ENCODE peak calls at places on chromosomes 6 and 20, in six cellular contexts. W is BE2C; N is suprapubic skin; F is CD4-positive, alpha-beta T cell; Y is astrocyte of the cerebellum; J is brain microvascular endothelial cell. I is an unnamed sample.

GRCh38 chr6:166691741-166692140 is 64.7 kb upstream of the RPS6KA2 start:
- DNase-seq in N (no peak), W (no peak), F (no peak), J (no peak), Y (no peak), I (no peak)

GRCh38 chr6:5994234-5994998 is 12.3 kb downstream of the NRN1 start:
- DNase-seq in F (no peak), J (no peak), W (no peak), Y (no peak), N (no peak), I (no peak)

GRCh38 chr20:58852559-58853271 is at the start of gene GNAS:
- DNase-seq in J (peak; percentile 39), N (no peak), Y (peak; percentile 19), W (peak; percentile 76), F (peak; percentile 49), I (no peak)

GRCh38 chr6:74757788-74758187 is 448.1 kb downstream of the COL12A1 start:
- DNase-seq in F (no peak), N (no peak), W (no peak), Y (no peak), J (no peak), I (no peak)

GRCh38 chr6:19848465-19848864 is 11.3 kb downstream of the ID4 start:
- DNase-seq in W (no peak), Y (no peak), J (no peak), N (no peak), F (no peak), I (no peak)

GRCh38 chr6:147826698-147827097 is 318.2 kb downstream of the SAMD5 start:
- DNase-seq in J (no peak), W (no peak), F (no peak), N (no peak), Y (no peak), I (no peak)

GRCh38 chr6:34021839-34022190 is 124.1 kb downstream of the GRM4 start:
- DNase-seq in Y (no peak), F (no peak), J (no peak), W (no peak), N (no peak), I (no peak)

GRCh38 chr20:17967595-17968365 is 814 bp downstream of the SNX5 start:
- DNase-seq in W (no peak), N (peak; percentile 77), Y (no peak), J (no peak), F (no peak), I (no peak)

GRCh38 chr6:106750146-106750900 is 120.9 kb downstream of the QRSL1 start:
- DNase-seq in Y (no peak), W (no peak), F (no peak), J (no peak), N (no peak), I (no peak)

GRCh38 chr6:156595481-156595880 is 181.7 kb upstream of the ARID1B start:
- DNase-seq in F (no peak), N (no peak), J (peak; percentile 2), Y (peak; percentile 24), W (no peak), I (no peak)

GRCh38 chr6:84762941-84763396 is 1.4 kb downstream of the TBX18 start:
- DNase-seq in N (no peak), Y (no peak), J (no peak), W (peak; percentile 22), F (no peak), I (no peak)

GRCh38 chr20:48189177-48189576 is 403.9 kb upstream of the SULF2 start:
- DNase-seq in J (peak; percentile 4), F (no peak), W (no peak), N (no peak), Y (no peak), I (peak; percentile 20)

GRCh38 chr6:148021715-148022114 is 320.9 kb upstream of the SASH1 start:
- DNase-seq in Y (no peak), J (no peak), F (no peak), N (no peak), W (no peak), I (no peak)

GRCh38 chr20:50843331-50844276 is 48.7 kb downstream of the BCAS4 start:
- DNase-seq in Y (no peak), N (no peak), W (no peak), J (no peak), F (no peak), I (no peak)

GRCh38 chr6:14210663-14211595 is 93.4 kb downstream of the CD83 start:
- DNase-seq in Y (peak; percentile 63), N (peak; percentile 95), W (peak; percentile 94), J (peak; percentile 88), F (peak; percentile 92), I (peak; percentile 72)

GRCh38 chr6:14212632-14213031 is 95.1 kb downstream of the CD83 start:
- DNase-seq in J (no peak), F (no peak), Y (no peak), W (no peak), N (no peak), I (no peak)

GRCh38 chr6:14210077-14210476 is 92.5 kb downstream of the CD83 start:
- DNase-seq in N (no peak), W (no peak), J (no peak), F (no peak), Y (no peak), I (no peak)

GRCh38 chr6:14212020-14212419 is 94.4 kb downstream of the CD83 start:
- DNase-seq in J (no peak), W (no peak), N (no peak), Y (no peak), F (no peak), I (no peak)

GRCh38 chr6:14211596-14211961 is 94.0 kb downstream of the CD83 start:
- DNase-seq in N (peak; percentile 74), J (peak; percentile 23), W (peak; percentile 69), F (no peak), Y (no peak), I (no peak)
- TF ChIP-seq CTCF in N (no peak), J (no peak), W (no peak), F (no peak), Y (no peak), I (no peak)

DNA sequence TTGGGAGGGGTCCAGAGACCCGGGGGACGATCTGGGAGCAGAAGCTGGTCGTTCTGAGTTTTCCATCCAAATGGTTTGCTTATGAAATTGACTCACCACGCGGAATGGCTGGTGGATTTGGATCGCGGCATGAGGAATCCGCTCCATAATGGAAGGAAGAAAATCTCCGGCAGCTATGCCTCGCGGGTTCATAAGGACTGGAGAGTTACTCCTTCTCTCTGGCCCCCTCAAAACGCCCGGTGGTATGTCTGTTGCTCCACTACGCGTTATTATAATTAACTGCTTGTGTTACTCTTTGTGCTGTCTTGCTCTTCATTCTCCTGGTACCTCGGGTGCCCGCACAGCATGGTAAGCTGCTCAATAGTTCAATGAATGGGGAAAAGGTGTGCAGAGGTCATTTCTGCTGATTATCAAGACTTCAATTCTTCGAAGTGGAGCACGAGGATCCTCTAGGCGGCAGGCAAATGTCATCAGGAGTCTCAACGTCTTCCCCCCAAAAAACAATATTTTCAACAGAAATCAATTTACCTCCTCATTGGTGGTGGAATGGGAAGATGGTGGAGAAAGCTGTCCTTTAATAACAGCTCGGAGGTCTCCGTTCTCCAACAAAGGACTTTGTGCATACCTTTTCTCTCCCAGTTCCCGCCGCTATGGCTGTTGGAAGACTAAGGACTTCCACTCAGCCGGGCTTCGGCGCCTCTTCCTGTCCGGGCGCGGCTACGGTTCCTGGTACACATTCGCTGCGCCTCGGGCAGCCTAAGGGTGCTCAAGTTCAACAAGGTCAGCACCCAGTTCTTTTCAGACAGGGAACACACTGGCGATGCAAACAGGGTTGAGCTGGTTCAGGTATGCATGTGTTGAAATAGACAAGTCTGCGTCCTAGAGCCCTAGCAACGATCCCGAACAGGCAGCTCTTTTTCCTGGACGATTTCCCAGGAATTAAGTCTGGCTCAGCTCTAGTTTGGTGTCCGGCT is 9.2 kb upstream of the PRSS16 start:
- DNase-seq in W (peak; percentile 53), J (peak; percentile 10), F (no peak), Y (no peak), N (no peak), I (no peak)
- TF ChIP-seq CTCF in W (peak; percentile 27), J (peak; percentile 5), F (no peak), Y (no peak), N (no peak), I (no peak)

DNA sequence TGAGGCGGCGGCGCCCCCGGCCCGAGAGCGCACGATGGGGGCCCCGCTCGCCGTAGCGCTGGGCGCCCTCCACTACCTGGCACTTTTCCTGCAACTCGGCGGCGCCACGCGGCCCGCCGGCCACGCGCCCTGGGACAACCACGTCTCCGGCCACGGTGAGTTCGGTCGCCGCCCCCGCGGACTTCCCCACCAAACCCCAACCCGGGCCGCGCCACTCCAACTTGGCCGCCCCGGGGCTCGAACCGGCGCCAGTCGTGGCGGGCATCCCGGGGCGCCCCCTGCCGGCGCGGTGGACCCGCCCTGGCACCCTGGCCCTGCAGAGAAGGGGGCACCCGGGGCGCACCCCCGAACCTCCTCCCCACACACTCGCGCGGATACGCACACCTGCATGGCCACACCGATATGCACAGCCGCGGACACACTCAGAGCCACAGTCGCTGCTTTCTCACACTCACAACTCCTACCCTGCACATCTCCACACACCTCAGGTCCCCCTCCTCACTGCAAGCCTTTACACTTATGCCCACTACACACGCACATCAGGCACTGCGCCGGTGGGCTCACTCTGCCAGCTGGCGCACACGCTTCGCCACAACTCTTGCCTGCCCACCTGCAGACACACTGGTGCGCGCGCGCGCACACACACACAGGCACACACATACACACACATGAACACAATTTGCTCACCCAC is 535 bp downstream of the VSTM2L start:
- DNase-seq in Y (no peak), F (no peak), W (no peak), N (no peak), J (no peak), I (no peak)
- TF ChIP-seq CTCF in Y (peak; percentile 28), F (no peak), W (no peak), N (peak; percentile 2), J (peak; percentile 17), I (peak; percentile 6)

GRCh38 chr6:47352966-47353365 is 43.3 kb upstream of the TNFRSF21 start:
- DNase-seq in N (no peak), J (no peak), F (no peak), W (no peak), Y (no peak), I (no peak)

GRCh38 chr6:47349931-47350330 is 40.2 kb upstream of the TNFRSF21 start:
- DNase-seq in N (no peak), Y (no peak), J (no peak), F (no peak), W (no peak), I (no peak)

GRCh38 chr6:47355496-47355895 is 45.8 kb upstream of the TNFRSF21 start:
- DNase-seq in J (no peak), Y (no peak), F (no peak), N (no peak), W (no peak), I (no peak)

GRCh38 chr6:47353822-47354221 is 44.1 kb upstream of the TNFRSF21 start:
- DNase-seq in W (no peak), F (no peak), J (no peak), Y (no peak), N (no peak), I (no peak)

DNA sequence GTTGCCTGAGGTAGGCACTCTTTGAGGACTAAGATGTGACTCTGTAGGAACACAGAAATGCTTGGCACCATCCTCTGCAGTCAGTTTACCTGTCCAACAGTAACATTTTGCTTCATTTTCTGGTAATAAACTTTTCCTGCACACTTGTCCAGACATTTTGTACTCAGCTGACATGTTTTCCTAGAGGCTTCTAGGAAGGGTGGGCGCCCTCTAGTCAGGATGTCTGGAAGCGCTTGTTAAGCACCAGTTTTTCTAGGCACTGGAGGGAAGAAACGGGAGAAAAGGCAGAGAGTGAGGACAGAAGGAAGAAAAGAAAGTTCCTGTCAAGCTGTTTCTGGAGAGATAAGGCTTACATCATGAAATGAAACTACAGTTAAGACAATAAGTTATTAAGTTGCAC is 42.5 kb upstream of the TNFRSF21 start:
- DNase-seq in Y (no peak), W (peak; percentile 24), J (peak; percentile 5), F (no peak), N (no peak), I (no peak)
- TF ChIP-seq CTCF in Y (no peak), W (peak; percentile 58), J (peak; percentile 52), F (no peak), N (no peak), I (peak; percentile 13)

I was measured in AG09319.